ENCODE peak calls at places on chromosomes 12 and 14, in six cellular contexts. One of them, this sample, is unnamed.

GRCh38 chr14:97866664-97867063 is 1069.5 kb downstream of the VRK1 start:
- DNase-seq in tibial artery: no peak
- DNase-seq in astrocyte of the cerebellum: no peak
- DNase-seq in mucosa of descending colon: no peak
- DNase-seq in prostate gland: no peak
- DNase-seq in AG09309: no peak
- DNase-seq in this sample: no peak

GRCh38 chr12:109680521-109681030 is 33.0 kb upstream of the FAM222A start:
- DNase-seq in prostate gland: peak
- DNase-seq in astrocyte of the cerebellum: no peak
- DNase-seq in AG09309: no peak
- DNase-seq in mucosa of descending colon: peak
- DNase-seq in tibial artery: no peak
- DNase-seq in this sample: no peak

GRCh38 chr12:57049890-57050289 is at the start of gene MYO1A:
- DNase-seq in prostate gland: no peak
- DNase-seq in mucosa of descending colon: peak
- DNase-seq in AG09309: no peak
- DNase-seq in tibial artery: no peak
- DNase-seq in astrocyte of the cerebellum: no peak
- DNase-seq in this sample: no peak

GRCh38 chr12:77751939-77752338 is 78.8 kb upstream of the NAV3 start:
- DNase-seq in astrocyte of the cerebellum: peak
- DNase-seq in AG09309: peak
- DNase-seq in prostate gland: no peak
- DNase-seq in mucosa of descending colon: no peak
- DNase-seq in tibial artery: no peak
- DNase-seq in this sample: no peak

GRCh38 chr12:122023339-122024131 is 1.9 kb downstream of the BCL7A start:
- DNase-seq in tibial artery: peak
- DNase-seq in AG09309: peak
- DNase-seq in prostate gland: peak
- DNase-seq in astrocyte of the cerebellum: peak
- DNase-seq in mucosa of descending colon: peak
- DNase-seq in this sample: peak

GRCh38 chr12:53725824-53726223 is 1.4 kb downstream of the CALCOCO1 start:
- DNase-seq in tibial artery: no peak
- DNase-seq in AG09309: no peak
- DNase-seq in mucosa of descending colon: peak
- DNase-seq in prostate gland: no peak
- DNase-seq in astrocyte of the cerebellum: no peak
- DNase-seq in this sample: no peak

GRCh38 chr12:71804505-71804904 is 35.1 kb upstream of the TBC1D15 start:
- DNase-seq in astrocyte of the cerebellum: no peak
- DNase-seq in mucosa of descending colon: no peak
- DNase-seq in prostate gland: no peak
- DNase-seq in AG09309: no peak
- DNase-seq in tibial artery: no peak
- DNase-seq in this sample: no peak

GRCh38 chr12:54082402-54082892 is 28.8 kb downstream of the HOXC4 start:
- DNase-seq in AG09309: no peak
- DNase-seq in astrocyte of the cerebellum: no peak
- DNase-seq in mucosa of descending colon: peak
- DNase-seq in tibial artery: no peak
- DNase-seq in prostate gland: no peak
- DNase-seq in this sample: no peak

GRCh38 chr14:101480022-101480746 is 81.1 kb upstream of the DIO3 start:
- DNase-seq in mucosa of descending colon: no peak
- DNase-seq in astrocyte of the cerebellum: no peak
- DNase-seq in tibial artery: peak
- DNase-seq in prostate gland: no peak
- DNase-seq in AG09309: no peak
- DNase-seq in this sample: no peak

GRCh38 chr12:6790496-6791150 is 1.3 kb downstream of the CD4 start:
- DNase-seq in prostate gland: no peak
- DNase-seq in mucosa of descending colon: no peak
- DNase-seq in tibial artery: no peak
- DNase-seq in astrocyte of the cerebellum: no peak
- DNase-seq in AG09309: no peak
- DNase-seq in this sample: no peak
- TF ChIP-seq CTCF in prostate gland: no peak
- TF ChIP-seq CTCF in mucosa of descending colon: no peak
- TF ChIP-seq CTCF in tibial artery: no peak
- TF ChIP-seq CTCF in astrocyte of the cerebellum: no peak
- TF ChIP-seq CTCF in AG09309: no peak
- TF ChIP-seq CTCF in this sample: no peak

DNA sequence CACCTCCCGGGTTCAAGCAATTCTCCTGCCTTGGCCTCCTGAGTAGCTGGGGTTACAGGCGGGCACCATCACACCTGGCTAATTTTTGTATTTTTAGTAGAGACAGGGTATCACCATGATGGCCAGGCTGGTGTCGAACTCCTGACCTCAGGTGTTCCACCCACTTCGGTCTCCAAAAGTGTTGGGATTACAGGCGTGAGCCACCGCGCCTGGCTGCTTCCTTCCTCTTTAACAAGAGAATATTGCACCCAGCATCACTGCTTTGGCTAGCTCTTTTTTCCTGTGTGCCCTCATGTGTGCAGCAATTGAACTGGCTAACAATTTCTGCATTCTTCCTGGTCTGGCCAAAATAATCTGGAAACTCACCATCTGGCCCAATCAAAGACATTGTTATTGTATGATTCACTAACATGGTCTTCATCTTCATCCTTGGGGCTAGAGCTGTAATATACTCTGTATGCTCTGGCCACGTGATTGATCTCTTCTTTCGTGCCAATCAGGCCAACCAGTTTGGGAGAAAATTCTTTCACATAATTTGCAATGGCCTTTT is 2.7 kb upstream of the ASB8 start:
- DNase-seq in mucosa of descending colon: no peak
- DNase-seq in AG09309: no peak
- DNase-seq in astrocyte of the cerebellum: no peak
- DNase-seq in prostate gland: no peak
- DNase-seq in tibial artery: no peak
- DNase-seq in this sample: no peak
- TF ChIP-seq CTCF in mucosa of descending colon: no peak
- TF ChIP-seq CTCF in AG09309: no peak
- TF ChIP-seq CTCF in astrocyte of the cerebellum: no peak
- TF ChIP-seq CTCF in prostate gland: no peak
- TF ChIP-seq CTCF in tibial artery: no peak
- TF ChIP-seq CTCF in this sample: no peak

GRCh38 chr12:110856517-110856916 is 9.7 kb downstream of the CCDC63 start:
- DNase-seq in AG09309: no peak
- DNase-seq in mucosa of descending colon: no peak
- DNase-seq in astrocyte of the cerebellum: no peak
- DNase-seq in prostate gland: no peak
- DNase-seq in tibial artery: no peak
- DNase-seq in this sample: no peak

GRCh38 chr12:110860833-110861291 is 14.1 kb downstream of the CCDC63 start:
- DNase-seq in tibial artery: no peak
- DNase-seq in astrocyte of the cerebellum: no peak
- DNase-seq in AG09309: no peak
- DNase-seq in mucosa of descending colon: no peak
- DNase-seq in prostate gland: no peak
- DNase-seq in this sample: no peak

GRCh38 chr12:110861729-110862128 is 14.9 kb downstream of the CCDC63 start:
- DNase-seq in tibial artery: no peak
- DNase-seq in astrocyte of the cerebellum: no peak
- DNase-seq in prostate gland: no peak
- DNase-seq in AG09309: no peak
- DNase-seq in mucosa of descending colon: no peak
- DNase-seq in this sample: no peak

GRCh38 chr12:110857528-110857927 is 10.7 kb downstream of the CCDC63 start:
- DNase-seq in mucosa of descending colon: no peak
- DNase-seq in AG09309: no peak
- DNase-seq in astrocyte of the cerebellum: no peak
- DNase-seq in prostate gland: no peak
- DNase-seq in tibial artery: no peak
- DNase-seq in this sample: no peak

GRCh38 chr12:110858848-110859247 is 12.1 kb downstream of the CCDC63 start:
- DNase-seq in AG09309: no peak
- DNase-seq in tibial artery: no peak
- DNase-seq in prostate gland: no peak
- DNase-seq in mucosa of descending colon: no peak
- DNase-seq in astrocyte of the cerebellum: no peak
- DNase-seq in this sample: no peak
- TF ChIP-seq CTCF in AG09309: no peak
- TF ChIP-seq CTCF in tibial artery: no peak
- TF ChIP-seq CTCF in prostate gland: no peak
- TF ChIP-seq CTCF in mucosa of descending colon: no peak
- TF ChIP-seq CTCF in astrocyte of the cerebellum: no peak
- TF ChIP-seq CTCF in this sample: no peak

DNA sequence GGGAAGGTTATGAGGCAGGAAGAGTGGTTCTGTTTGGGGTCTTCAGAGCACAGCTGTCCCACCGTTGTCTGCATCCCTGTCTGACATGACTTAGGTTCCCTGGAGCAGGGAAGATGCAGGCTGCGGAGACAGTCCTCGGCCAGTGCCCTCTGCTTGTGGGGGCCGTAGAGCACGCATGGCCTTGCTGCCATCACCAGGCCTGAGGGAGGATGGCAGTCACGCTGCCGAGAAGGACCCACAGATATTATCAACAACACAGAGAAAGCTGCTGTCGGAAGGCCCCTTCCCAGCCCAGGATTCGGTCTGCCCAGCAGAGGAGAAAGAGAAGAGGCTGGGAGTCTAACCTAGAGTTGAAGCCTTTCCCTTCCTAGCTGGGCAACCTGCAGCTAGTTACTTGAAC is 35.0 kb downstream of the ERH start:
- DNase-seq in prostate gland: no peak
- DNase-seq in AG09309: no peak
- DNase-seq in mucosa of descending colon: no peak
- DNase-seq in tibial artery: peak
- DNase-seq in astrocyte of the cerebellum: peak
- DNase-seq in this sample: peak
- TF ChIP-seq CTCF in prostate gland: no peak
- TF ChIP-seq CTCF in AG09309: peak
- TF ChIP-seq CTCF in mucosa of descending colon: no peak
- TF ChIP-seq CTCF in tibial artery: peak
- TF ChIP-seq CTCF in astrocyte of the cerebellum: peak
- TF ChIP-seq CTCF in this sample: no peak

GRCh38 chr14:28754209-28754985 is 12.2 kb upstream of the FOXG1 start:
- DNase-seq in astrocyte of the cerebellum: no peak
- DNase-seq in tibial artery: no peak
- DNase-seq in prostate gland: no peak
- DNase-seq in mucosa of descending colon: peak
- DNase-seq in AG09309: no peak
- DNase-seq in this sample: peak
- TF ChIP-seq CTCF in astrocyte of the cerebellum: peak
- TF ChIP-seq CTCF in tibial artery: peak
- TF ChIP-seq CTCF in prostate gland: peak
- TF ChIP-seq CTCF in mucosa of descending colon: peak
- TF ChIP-seq CTCF in AG09309: peak
- TF ChIP-seq CTCF in this sample: peak

DNA sequence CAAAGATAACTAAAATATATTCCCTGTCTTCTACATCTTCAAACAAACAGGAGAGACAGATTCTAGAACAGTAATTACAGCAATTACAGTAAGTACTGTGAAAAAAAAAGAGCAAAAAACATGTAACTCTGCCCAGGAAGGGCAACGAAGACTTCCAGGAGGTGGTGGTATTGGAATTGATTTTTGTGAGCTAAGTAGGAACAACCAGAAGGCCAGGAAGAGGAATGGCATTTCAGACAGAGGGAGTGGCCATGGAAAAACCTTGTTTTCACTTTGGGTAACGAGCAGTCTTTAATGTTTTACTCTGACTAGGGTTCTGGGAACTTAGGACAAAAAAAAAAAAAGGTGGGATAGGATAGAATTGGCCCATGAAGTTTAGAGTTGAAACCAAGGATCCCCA is 196.3 kb upstream of the PLEKHG7 start:
- DNase-seq in mucosa of descending colon: no peak
- DNase-seq in astrocyte of the cerebellum: no peak
- DNase-seq in tibial artery: no peak
- DNase-seq in AG09309: no peak
- DNase-seq in prostate gland: no peak
- DNase-seq in this sample: no peak
- TF ChIP-seq CTCF in mucosa of descending colon: no peak
- TF ChIP-seq CTCF in astrocyte of the cerebellum: no peak
- TF ChIP-seq CTCF in tibial artery: no peak
- TF ChIP-seq CTCF in AG09309: no peak
- TF ChIP-seq CTCF in prostate gland: no peak
- TF ChIP-seq CTCF in this sample: no peak

GRCh38 chr14:81449114-81449513 is 49.0 kb upstream of the STON2 start:
- DNase-seq in AG09309: no peak
- DNase-seq in tibial artery: peak
- DNase-seq in mucosa of descending colon: peak
- DNase-seq in prostate gland: peak
- DNase-seq in astrocyte of the cerebellum: no peak
- DNase-seq in this sample: no peak

GRCh38 chr14:81450100-81450531 is 50.0 kb upstream of the STON2 start:
- DNase-seq in AG09309: no peak
- DNase-seq in tibial artery: no peak
- DNase-seq in astrocyte of the cerebellum: no peak
- DNase-seq in mucosa of descending colon: no peak
- DNase-seq in prostate gland: no peak
- DNase-seq in this sample: no peak

GRCh38 chr14:81447018-81447770 is 47.1 kb upstream of the STON2 start:
- DNase-seq in tibial artery: no peak
- DNase-seq in prostate gland: no peak
- DNase-seq in astrocyte of the cerebellum: no peak
- DNase-seq in AG09309: no peak
- DNase-seq in mucosa of descending colon: no peak
- DNase-seq in this sample: no peak

GRCh38 chr14:81450976-81451375 is 50.9 kb upstream of the STON2 start:
- DNase-seq in tibial artery: no peak
- DNase-seq in mucosa of descending colon: no peak
- DNase-seq in AG09309: no peak
- DNase-seq in astrocyte of the cerebellum: no peak
- DNase-seq in prostate gland: no peak
- DNase-seq in this sample: no peak

GRCh38 chr14:81449576-81449975 is 49.5 kb upstream of the STON2 start:
- DNase-seq in mucosa of descending colon: no peak
- DNase-seq in astrocyte of the cerebellum: no peak
- DNase-seq in tibial artery: no peak
- DNase-seq in AG09309: no peak
- DNase-seq in prostate gland: no peak
- DNase-seq in this sample: no peak
- TF ChIP-seq CTCF in mucosa of descending colon: no peak
- TF ChIP-seq CTCF in astrocyte of the cerebellum: no peak
- TF ChIP-seq CTCF in tibial artery: no peak
- TF ChIP-seq CTCF in AG09309: no peak
- TF ChIP-seq CTCF in prostate gland: no peak
- TF ChIP-seq CTCF in this sample: no peak

DNA sequence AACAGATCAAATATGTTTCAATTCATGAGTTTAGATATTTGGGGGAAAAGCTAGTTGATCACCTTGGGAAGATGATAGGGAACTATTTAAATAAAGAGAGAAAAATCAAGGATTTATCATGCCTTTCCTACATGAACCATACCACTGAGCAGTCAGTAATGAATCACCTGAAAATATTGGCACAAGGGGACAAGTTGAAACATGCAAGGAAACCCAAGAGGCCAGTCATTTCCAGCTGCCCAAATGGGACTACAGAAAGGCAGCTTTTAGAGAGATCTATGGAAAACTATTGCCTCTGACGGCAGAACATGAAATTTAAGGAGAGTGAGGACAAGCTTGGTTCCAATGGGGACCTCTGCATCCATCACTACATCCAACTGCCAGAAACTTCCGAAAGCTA is 14.1 kb upstream of the ETV6 start:
- DNase-seq in astrocyte of the cerebellum: no peak
- DNase-seq in tibial artery: no peak
- DNase-seq in AG09309: no peak
- DNase-seq in prostate gland: no peak
- DNase-seq in mucosa of descending colon: no peak
- DNase-seq in this sample: no peak
- TF ChIP-seq CTCF in astrocyte of the cerebellum: no peak
- TF ChIP-seq CTCF in tibial artery: no peak
- TF ChIP-seq CTCF in AG09309: no peak
- TF ChIP-seq CTCF in prostate gland: no peak
- TF ChIP-seq CTCF in mucosa of descending colon: no peak
- TF ChIP-seq CTCF in this sample: no peak

This sample was measured in body of pancreas.